ENCODE peak calls at places on chromosomes 7 and 10, in seven cellular contexts. R, H, V, E, B, U and Q are unnamed samples.
A peak's percentile ranks its signal among the peaks of the same experiment; 100 is the strongest.

GRCh38 chr10:32943854-32944661 is 14.0 kb downstream of the ITGB1 start:
- DNase-seq in H (no peak), V (no peak), U (no peak), B (no peak), R (no peak), E (no peak), Q (no peak)

GRCh38 chr7:51471199-51472016 is 154.8 kb upstream of the COBL start:
- DNase-seq in V (no peak), U (peak; percentile 76), R (peak; percentile 32), H (no peak), B (no peak), E (no peak), Q (no peak)

GRCh38 chr7:18384491-18385143 is 110.9 kb upstream of the HDAC9 start:
- DNase-seq in B (no peak), U (no peak), E (no peak), R (no peak), V (no peak), H (no peak), Q (no peak)

GRCh38 chr7:7693881-7694280 is 24.5 kb downstream of the RPA3 start:
- DNase-seq in V (no peak), R (no peak), E (no peak), H (peak; percentile 66), U (no peak), B (no peak), Q (no peak)

GRCh38 chr7:129832701-129833227 is 120.0 kb downstream of the UBE2H start:
- DNase-seq in E (no peak), V (no peak), B (no peak), U (no peak), H (no peak), R (no peak), Q (no peak)

GRCh38 chr10:102399217-102400021 is 3.9 kb downstream of the NFKB2 start:
- DNase-seq in H (peak; percentile 59), U (peak; percentile 85), E (peak; percentile 91), V (peak; percentile 82), R (peak; percentile 80), B (peak; percentile 75), Q (peak; percentile 46)

GRCh38 chr7:104943502-104944343 is 70.3 kb upstream of the KMT2E start:
- DNase-seq in B (peak; percentile 27), U (no peak), V (peak; percentile 55), H (no peak), R (no peak), E (peak; percentile 80), Q (no peak)

GRCh38 chr7:135718794-135719436 is 9.1 kb downstream of the SLC13A4 start:
- DNase-seq in V (no peak), H (no peak), R (no peak), E (no peak), B (no peak), U (no peak), Q (no peak)

GRCh38 chr10:80279146-80279545 is 10.3 kb downstream of the MAT1A start:
- DNase-seq in E (no peak), V (no peak), R (no peak), B (no peak), H (no peak), U (no peak), Q (no peak)

GRCh38 chr7:3960045-3960772 is 659.2 kb downstream of the SDK1 start:
- DNase-seq in R (no peak), E (no peak), H (no peak), U (no peak), B (no peak), V (no peak), Q (no peak)

GRCh38 chr10:7291487-7292113 is 119.2 kb downstream of the SFMBT2 start:
- DNase-seq in B (no peak), H (no peak), V (no peak), E (peak; percentile 15), U (no peak), R (no peak), Q (no peak)

GRCh38 chr10:11236234-11236633 is 218.6 kb downstream of the CELF2 start:
- DNase-seq in U (no peak), E (no peak), B (no peak), R (no peak), H (no peak), V (peak; percentile 31), Q (no peak)

GRCh38 chr7:18320422-18320821 is 175.1 kb upstream of the HDAC9 start:
- DNase-seq in U (no peak), V (no peak), R (no peak), H (no peak), E (no peak), B (no peak), Q (no peak)

GRCh38 chr10:119281581-119282071 is 74.3 kb downstream of the GRK5 start:
- DNase-seq in R (peak; percentile 11), H (no peak), B (no peak), V (no peak), E (no peak), U (peak; percentile 50), Q (peak; percentile 50)

GRCh38 chr10:103291588-103291987 is 14.7 kb downstream of the INA start:
- DNase-seq in R (no peak), V (no peak), B (no peak), E (no peak), H (no peak), U (no peak), Q (no peak)

GRCh38 chr7:115593111-115593510 is 437.5 kb downstream of the TFEC start:
- DNase-seq in B (no peak), E (no peak), R (no peak), H (no peak), V (no peak), U (no peak), Q (no peak)

GRCh38 chr7:51430480-51431086 is 114.0 kb upstream of the COBL start:
- DNase-seq in V (peak; percentile 3), B (no peak), H (no peak), U (peak; percentile 48), R (peak; percentile 25), E (peak; percentile 48), Q (no peak)

GRCh38 chr10:11017575-11018425 is at the start of gene CELF2:
- DNase-seq in U (peak; percentile 66), R (peak; percentile 53), V (peak; percentile 43), H (no peak), B (peak; percentile 26), E (peak; percentile 50), Q (no peak)

GRCh38 chr7:121873795-121874194 is 834 bp downstream of the PTPRZ1 start:
- DNase-seq in V (no peak), H (no peak), R (no peak), B (no peak), U (no peak), E (no peak), Q (no peak)

GRCh38 chr7:68224041-68224534 is 1227.5 kb downstream of the TYW1 start:
- DNase-seq in E (no peak), V (no peak), B (no peak), H (no peak), U (peak; percentile 65), R (no peak), Q (no peak)

GRCh38 chr10:132294561-132295320 is 13.0 kb downstream of the STK32C start:
- DNase-seq in H (no peak), E (no peak), B (no peak), U (no peak), R (no peak), V (no peak), Q (no peak)

GRCh38 chr10:87961314-87961713 is 97.9 kb downstream of the PTEN start:
- DNase-seq in B (no peak), V (no peak), R (no peak), E (no peak), U (no peak), H (no peak), Q (no peak)

GRCh38 chr10:79331709-79332108 is 15.6 kb upstream of the PPIF start:
- DNase-seq in U (no peak), V (peak; percentile 47), R (no peak), H (peak; percentile 37), E (peak; percentile 84), B (peak; percentile 66), Q (no peak)

GRCh38 chr7:27066148-27066547 is 29.7 kb downstream of the HOXA1 start:
- DNase-seq in R (no peak), U (no peak), B (no peak), H (no peak), V (no peak), E (no peak), Q (no peak)